ENCODE peak calls at places on chromosomes 12 and 14, in seven cellular contexts. E is IMR-90, L is neuronal stem cell, R is H1, U is H9, S is trophoblast cell, I is mesenchymal stem cell. B is an unnamed sample.
A peak's percentile ranks its signal among the peaks of the same experiment; 100 is the strongest.

GRCh38 chr12:43370299-43370698 is 181.7 kb downstream of the ADAMTS20 start:
- DNase-seq in E (peak; percentile 74), L (no peak), R (no peak), U (no peak), S (peak; percentile 27), I (peak; percentile 43), B (no peak)

GRCh38 chr12:124805050-124805449 is 58.6 kb downstream of the SCARB1 start:
- DNase-seq in E (no peak), L (no peak), R (no peak), U (no peak), S (no peak), I (no peak), B (no peak)

GRCh38 chr14:99672506-99673327 is 11.4 kb upstream of the CYP46A1 start:
- DNase-seq in E (no peak), L (no peak), R (no peak), U (no peak), S (no peak), I (no peak), B (peak; percentile 53)

GRCh38 chr12:7411343-7411742 is 32.6 kb downstream of the CD163L1 start:
- DNase-seq in E (no peak), L (no peak), R (no peak), U (peak; percentile 38), S (no peak), I (no peak), B (peak; percentile 6)

GRCh38 chr12:91381309-91381804 is 198.7 kb upstream of the DCN start:
- DNase-seq in E (peak; percentile 86), L (peak; percentile 84), R (peak; percentile 66), U (peak; percentile 93), S (no peak), I (peak; percentile 89), B (peak; percentile 95)

GRCh38 chr14:72578514-72578913 is 315.4 kb downstream of the DPF3 start:
- DNase-seq in E (no peak), L (no peak), R (no peak), U (no peak), S (no peak), I (no peak), B (no peak)

GRCh38 chr12:65816086-65816485 is 8.2 kb upstream of the HMGA2 start:
- DNase-seq in E (no peak), L (no peak), R (no peak), U (no peak), S (no peak), I (no peak), B (no peak)

GRCh38 chr14:94638330-94638729 is 26.1 kb downstream of the SERPINA3 start:
- DNase-seq in E (peak; percentile 11), L (no peak), R (no peak), U (no peak), S (no peak), I (no peak), B (no peak)

GRCh38 chr12:25653487-25654175 is 100.5 kb upstream of the LMNTD1 start:
- DNase-seq in E (no peak), L (no peak), R (no peak), U (no peak), S (no peak), I (no peak), B (no peak)

GRCh38 chr14:64720190-64720589 is 16.0 kb downstream of the PLEKHG3 start:
- DNase-seq in E (peak; percentile 83), L (no peak), R (no peak), U (no peak), S (no peak), I (peak; percentile 94), B (peak; percentile 83)

GRCh38 chr12:62466018-62466595 is 519 bp upstream of the MON2 start:
- DNase-seq in E (peak; percentile 32), L (no peak), R (peak; percentile 52), U (peak; percentile 57), S (peak; percentile 40), I (peak; percentile 46), B (peak; percentile 59)

GRCh38 chr12:11727133-11727664 is 77.7 kb downstream of the ETV6 start:
- DNase-seq in E (no peak), L (no peak), R (no peak), U (no peak), S (no peak), I (no peak), B (no peak)

GRCh38 chr12:44000309-44000952 is 164.6 kb downstream of the TMEM117 start:
- DNase-seq in E (peak; percentile 31), L (peak; percentile 30), R (peak; percentile 58), U (peak; percentile 86), S (peak; percentile 24), I (peak; percentile 44), B (peak; percentile 84)

GRCh38 chr12:53044052-53044581 is 5.7 kb upstream of the TNS2 start:
- DNase-seq in E (no peak), L (no peak), R (no peak), U (peak; percentile 50), S (no peak), I (no peak), B (peak; percentile 57)

GRCh38 chr12:111068281-111068680 is 147.9 kb upstream of the MYL2 start:
- DNase-seq in E (no peak), L (no peak), R (no peak), U (no peak), S (no peak), I (no peak), B (no peak)

GRCh38 chr12:111064982-111065381 is 144.6 kb upstream of the MYL2 start:
- DNase-seq in E (no peak), L (no peak), R (no peak), U (no peak), S (no peak), I (no peak), B (no peak)

GRCh38 chr12:111067498-111067897 is 147.1 kb upstream of the MYL2 start:
- DNase-seq in E (no peak), L (no peak), R (no peak), U (no peak), S (no peak), I (no peak), B (no peak)

GRCh38 chr12:111064154-111064553 is 143.8 kb upstream of the MYL2 start:
- DNase-seq in E (no peak), L (no peak), R (no peak), U (no peak), S (no peak), I (no peak), B (no peak)

DNA sequence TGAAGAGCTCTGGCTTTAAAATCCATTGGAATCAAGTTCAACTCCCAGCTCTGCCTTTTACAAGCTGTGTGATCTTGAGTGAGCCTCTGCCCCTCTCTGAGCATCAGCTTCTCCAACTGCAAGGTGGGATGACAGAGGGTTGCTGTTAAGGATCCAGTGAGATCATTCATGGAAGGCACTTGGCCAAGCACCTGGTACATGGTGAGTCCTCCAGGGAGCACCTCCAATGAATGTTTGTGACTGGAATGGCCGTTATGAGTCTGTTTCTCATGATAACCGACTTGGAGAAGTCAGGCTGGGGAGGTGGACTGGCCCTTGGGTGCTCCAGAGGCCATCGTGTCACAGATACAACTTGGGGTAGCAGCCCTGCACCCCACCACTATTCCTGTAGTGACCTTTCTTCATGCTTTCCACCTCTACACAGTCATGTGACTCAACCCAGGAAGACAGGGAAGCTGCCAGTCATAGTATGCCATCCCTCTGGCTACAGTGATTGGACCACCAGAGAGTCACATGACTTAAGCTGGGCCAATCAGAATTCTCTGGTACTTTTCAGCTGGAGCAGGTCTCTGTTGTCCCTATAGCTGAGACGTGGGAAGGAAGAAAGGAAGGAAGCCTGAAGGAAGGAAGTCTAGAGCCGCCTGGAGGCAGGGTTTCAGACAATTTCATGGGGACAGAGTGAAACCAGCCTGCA is 146.5 kb upstream of the MYL2 start:
- DNase-seq in E (no peak), L (no peak), R (no peak), U (peak; percentile 58), S (no peak), I (no peak), B (peak; percentile 62)
- H2BK5ac ChIP-seq in E (no peak overlapping the region), L (no peak overlapping the region), R (no peak overlapping the region), U (no peak overlapping the region), S (no peak overlapping the region), I (no peak overlapping the region), B (no peak overlapping the region)

GRCh38 chr14:70425349-70425748 is 8.5 kb upstream of the SYNJ2BP start:
- DNase-seq in E (no peak), L (no peak), R (no peak), U (no peak), S (no peak), I (no peak), B (no peak)
- H2BK5ac ChIP-seq in E (no peak overlapping the region), L (no peak overlapping the region), R (no peak overlapping the region), U (no peak overlapping the region), S (no peak overlapping the region), I (no peak overlapping the region), B (no peak overlapping the region)

DNA sequence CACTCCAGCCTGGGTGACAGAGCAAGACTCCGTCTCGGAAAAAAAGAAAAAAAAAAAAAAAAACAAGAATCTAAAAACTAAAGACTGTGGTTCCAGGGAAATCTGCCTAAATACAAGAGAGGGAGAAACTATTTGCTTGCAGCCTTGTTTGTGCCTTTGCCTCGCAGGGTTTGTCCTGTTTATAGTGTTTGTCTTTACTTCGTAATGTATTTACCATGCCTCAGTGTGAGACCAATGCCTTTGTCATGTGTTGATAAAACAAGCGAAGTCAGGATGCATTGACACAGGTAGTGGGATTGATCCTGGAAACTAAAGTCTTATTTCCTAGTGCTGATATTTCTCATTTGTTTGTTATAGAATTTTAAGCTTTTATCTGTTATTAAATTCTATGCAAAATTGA is 199.0 kb downstream of the EXOC5 start:
- DNase-seq in E (no peak), L (no peak), R (no peak), U (no peak), S (no peak), I (no peak), B (no peak)
- H2BK5ac ChIP-seq in E (no peak overlapping the region), L (no peak overlapping the region), R (no peak overlapping the region), U (no peak overlapping the region), S (no peak overlapping the region), I (no peak overlapping the region), B (no peak overlapping the region)

GRCh38 chr12:54940695-54941315 is 43.8 kb downstream of the TESPA1 start:
- DNase-seq in E (no peak), L (no peak), R (no peak), U (no peak), S (no peak), I (no peak), B (peak; percentile 23)
- H2BK5ac ChIP-seq in E (no peak overlapping the region), L (no peak overlapping the region), R (no peak overlapping the region), U (no peak overlapping the region), S (no peak overlapping the region), I (no peak overlapping the region), B (no peak overlapping the region)

DNA sequence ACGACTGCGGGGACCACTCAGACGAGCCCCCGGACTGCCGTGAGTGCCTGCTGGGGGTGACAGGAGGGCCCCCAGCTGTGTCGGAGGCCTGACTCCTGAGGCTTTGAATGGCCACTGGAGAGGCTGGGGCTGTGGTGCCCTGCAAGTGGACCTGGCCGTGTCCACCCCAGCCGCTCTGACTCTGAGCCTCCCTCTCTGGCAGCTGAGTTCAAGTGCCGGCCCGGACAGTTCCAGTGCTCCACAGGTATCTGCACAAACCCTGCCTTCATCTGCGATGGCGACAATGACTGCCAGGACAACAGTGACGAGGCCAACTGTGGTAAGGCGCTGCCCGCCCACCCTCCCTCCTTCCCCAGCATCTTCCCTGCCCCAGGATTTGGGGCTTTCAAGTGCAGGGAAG is 16.1 kb upstream of the NXPH4 start:
- DNase-seq in E (no peak), L (no peak), R (no peak), U (no peak), S (no peak), I (no peak), B (no peak)
- H2BK5ac ChIP-seq in E (no peak overlapping the region), L (no peak overlapping the region), R (no peak overlapping the region), U (no peak overlapping the region), S (no peak overlapping the region), I (no peak overlapping the region), B (no peak overlapping the region)